ENCODE peak calls at places on chromosomes 3 and 15, in six cellular contexts. W is cardiac fibroblast; N is retina; A is activated naive CD8-positive, alpha-beta T cell treated with anti-CD3 and anti-CD28 coated beads, Interleukin-2, amount 50 U/mL, for 24 hours; S is NCI-H1417; Z is HFFc6. X is an unnamed sample.

GRCh38 chr3:138434875-138435772 is 708 bp downstream of the ESYT3 start:
- DNase-seq in N (peak; percentile 58), Z (no peak), S (peak; percentile 51), A (peak; percentile 11), W (no peak), X (no peak)

GRCh38 chr3:60294181-60294580 is 957.1 kb downstream of the FHIT start:
- DNase-seq in W (peak; percentile 12), Z (no peak), S (no peak), A (no peak), N (no peak), X (peak; percentile 48)

GRCh38 chr15:29693225-29693624 is 129.0 kb downstream of the TJP1 start:
- DNase-seq in Z (no peak), A (no peak), N (no peak), S (no peak), W (peak; percentile 27), X (no peak)

GRCh38 chr3:119073258-119074001 is 38.8 kb upstream of the IGSF11 start:
- DNase-seq in A (no peak), W (no peak), S (no peak), Z (no peak), N (no peak), X (no peak)

GRCh38 chr3:39809181-39809994 is at the start of gene MYRIP:
- DNase-seq in W (no peak), N (no peak), A (no peak), S (peak; percentile 84), Z (no peak), X (no peak)

GRCh38 chr3:104437131-104437750 is 929.5 kb upstream of the ALCAM start:
- DNase-seq in N (no peak), A (no peak), W (peak; percentile 70), S (no peak), Z (peak; percentile 39), X (peak; percentile 61)

GRCh38 chr15:33142708-33143107 is 51.8 kb downstream of the FMN1 start:
- DNase-seq in N (no peak), A (no peak), W (no peak), S (no peak), Z (no peak), X (no peak)

GRCh38 chr3:113662824-113663223 is 33.6 kb downstream of the USF3 start:
- DNase-seq in S (no peak), Z (no peak), N (no peak), W (no peak), A (no peak), X (no peak)

GRCh38 chr3:141331370-141332318 is 36.7 kb upstream of the ZBTB38 start:
- DNase-seq in Z (peak; percentile 97), N (peak; percentile 51), S (no peak), A (no peak), W (peak; percentile 100), X (peak; percentile 89)

GRCh38 chr3:188578579-188579363 is 424.8 kb downstream of the LPP start:
- DNase-seq in W (peak; percentile 93), S (no peak), A (peak; percentile 12), N (no peak), Z (peak; percentile 39), X (peak; percentile 78)

GRCh38 chr3:51718547-51719412 is 11.9 kb downstream of the GRM2 start:
- DNase-seq in N (peak; percentile 79), S (peak; percentile 60), W (peak; percentile 70), A (peak; percentile 83), Z (peak; percentile 70), X (peak; percentile 5)

GRCh38 chr3:101300073-101300472 is 20.3 kb downstream of the IMPG2 start:
- DNase-seq in S (no peak), N (no peak), A (no peak), Z (no peak), W (no peak), X (no peak)

GRCh38 chr3:158103131-158103955 is 2.9 kb downstream of the SHOX2 start:
- DNase-seq in A (no peak), W (no peak), N (peak; percentile 79), Z (no peak), S (no peak), X (no peak)

GRCh38 chr3:23115171-23115877 is 87.8 kb upstream of the UBE2E2 start:
- DNase-seq in A (no peak), S (no peak), W (no peak), N (no peak), Z (no peak), X (no peak)

GRCh38 chr3:138417559-138417982 is 16.8 kb upstream of the ESYT3 start:
- DNase-seq in A (peak; percentile 69), Z (peak; percentile 79), S (peak; percentile 66), W (peak; percentile 86), N (peak; percentile 76), X (peak; percentile 73)

GRCh38 chr3:66010348-66011097 is 28.2 kb downstream of the MAGI1 start:
- DNase-seq in W (no peak), N (no peak), S (no peak), Z (no peak), A (no peak), X (no peak)

GRCh38 chr3:8554725-8555621 is 53.4 kb downstream of the LMCD1 start:
- DNase-seq in N (peak; percentile 73), A (no peak), Z (peak; percentile 57), W (peak; percentile 77), S (peak; percentile 1), X (peak; percentile 82)

GRCh38 chr3:123568034-123568433 is 16.8 kb downstream of the HACD2 start:
- DNase-seq in W (no peak), Z (no peak), A (no peak), S (no peak), N (no peak), X (no peak)

GRCh38 chr3:185176756-185177359 is 24.0 kb upstream of the C3orf70 start:
- DNase-seq in N (peak; percentile 63), S (peak; percentile 38), Z (peak; percentile 28), W (peak; percentile 64), A (peak; percentile 28), X (peak; percentile 12)

GRCh38 chr3:149701977-149702350 is 44.1 kb upstream of the WWTR1 start:
- DNase-seq in A (no peak), W (peak; percentile 19), S (no peak), Z (no peak), N (no peak), X (no peak)

GRCh38 chr3:17938313-17938712 is 195.9 kb upstream of the TBC1D5 start:
- DNase-seq in S (no peak), A (no peak), Z (no peak), W (no peak), N (no peak), X (no peak)

GRCh38 chr3:128277378-128278049 is 124.2 kb downstream of the EEFSEC start:
- DNase-seq in S (no peak), A (no peak), W (no peak), N (no peak), Z (no peak), X (no peak)

GRCh38 chr3:52408466-52408865 is 36.4 kb downstream of the SEMA3G start:
- DNase-seq in Z (no peak), A (no peak), S (no peak), W (no peak), N (no peak), X (no peak)

GRCh38 chr3:126137490-126138130 is 42.8 kb downstream of the ALDH1L1 start:
- DNase-seq in Z (no peak), S (no peak), A (no peak), W (no peak), N (no peak), X (no peak)

GRCh38 chr15:75723847-75724660 is 11.4 kb upstream of the CSPG4 start:
- DNase-seq in A (peak; percentile 53), S (peak; percentile 49), N (peak; percentile 81), W (peak; percentile 95), Z (peak; percentile 94), X (peak; percentile 90)

GRCh38 chr3:13276438-13277129 is 143.5 kb downstream of the NUP210 start:
- DNase-seq in W (no peak), N (no peak), S (no peak), Z (no peak), A (no peak), X (no peak)

GRCh38 chr15:65092911-65093792 is 16.6 kb downstream of the KBTBD13 start:
- DNase-seq in N (no peak), A (no peak), S (no peak), Z (no peak), W (no peak), X (no peak)

GRCh38 chr15:49313650-49314049 is 109.4 kb upstream of the FGF7 start:
- DNase-seq in W (peak; percentile 88), Z (peak; percentile 82), S (no peak), N (no peak), A (no peak), X (peak; percentile 61)

GRCh38 chr3:23713641-23714040 is 92.1 kb upstream of the UBE2E1 start:
- DNase-seq in N (no peak), A (no peak), Z (peak; percentile 57), S (no peak), W (no peak), X (no peak)

GRCh38 chr3:184378650-184379374 is 805 bp upstream of the THPO start:
- DNase-seq in W (no peak), N (no peak), S (no peak), A (no peak), Z (no peak), X (no peak)

GRCh38 chr3:176939022-176939817 is 258.1 kb downstream of the TBL1XR1 start:
- DNase-seq in W (peak; percentile 91), S (peak; percentile 67), N (peak; percentile 58), Z (peak; percentile 74), A (peak; percentile 29), X (peak; percentile 48)

GRCh38 chr3:100120022-100120421 is 5.7 kb upstream of the FILIP1L start:
- DNase-seq in A (no peak), Z (no peak), S (no peak), N (no peak), W (no peak), X (no peak)

GRCh38 chr15:80699981-80700380 is 4.9 kb downstream of the ABHD17C start:
- DNase-seq in Z (peak; percentile 35), N (no peak), W (peak; percentile 34), A (no peak), S (no peak), X (no peak)

GRCh38 chr15:22903961-22904534 is 65.6 kb downstream of the NIPA2 start:
- DNase-seq in N (no peak), A (no peak), W (no peak), Z (no peak), S (peak; percentile 85), X (no peak)

GRCh38 chr3:121916189-121916588 is 22.0 kb downstream of the SLC15A2 start:
- DNase-seq in S (no peak), A (no peak), N (no peak), Z (no peak), W (no peak), X (no peak)

X was measured in GM04504.